ENCODE peak calls at places on chromosomes 3 and 15, in four cellular contexts. S, L, R and O are unnamed samples.

GRCh38 chr3:158097571-158098553 is 8.4 kb downstream of the SHOX2 start:
- DNase-seq in S (peak; percentile 39), L (peak; percentile 57), R (peak; percentile 88), O (no peak)

GRCh38 chr15:29364429-29365078 is 94.9 kb upstream of the NSMCE3 start:
- DNase-seq in S (peak; percentile 52), L (peak; percentile 86), R (no peak), O (no peak)

GRCh38 chr3:38552364-38552763 is 56.2 kb downstream of the EXOG start:
- DNase-seq in S (no peak), L (no peak), R (no peak), O (no peak)

GRCh38 chr3:136193273-136194043 is 2.7 kb downstream of the MSL2 start:
- DNase-seq in S (no peak), L (no peak), R (no peak), O (no peak)

GRCh38 chr15:42373936-42374335 is 14.6 kb downstream of the CAPN3 start:
- DNase-seq in S (no peak), L (no peak), R (no peak), O (no peak)

GRCh38 chr3:94365006-94365405 is 302.1 kb downstream of the NSUN3 start:
- DNase-seq in S (no peak), L (no peak), R (no peak), O (no peak)

GRCh38 chr15:78751602-78751979 is 59.7 kb downstream of the ADAMTS7 start:
- DNase-seq in S (no peak), L (no peak), R (peak; percentile 32), O (no peak)

GRCh38 chr3:161316006-161316689 is 55.2 kb downstream of the SPTSSB start:
- DNase-seq in S (peak; percentile 77), L (no peak), R (no peak), O (no peak)

GRCh38 chr3:12737853-12738252 is 21.2 kb downstream of the TMEM40 start:
- DNase-seq in S (no peak), L (no peak), R (no peak), O (no peak)

GRCh38 chr15:62392411-62392810 is 227.3 kb upstream of the C2CD4B start:
- DNase-seq in S (peak; percentile 14), L (peak; percentile 53), R (peak; percentile 49), O (no peak)

GRCh38 chr3:160038862-160039562 is 50.4 kb downstream of the IL12A start:
- DNase-seq in S (no peak), L (no peak), R (peak; percentile 46), O (no peak)

GRCh38 chr15:48005921-48006541 is 114.8 kb upstream of the SLC24A5 start:
- DNase-seq in S (no peak), L (no peak), R (no peak), O (no peak)

GRCh38 chr3:156527060-156527459 is 27.9 kb downstream of the SSR3 start:
- DNase-seq in S (no peak), L (no peak), R (no peak), O (no peak)

GRCh38 chr15:63973212-63974009 is 72.9 kb downstream of the DAPK2 start:
- DNase-seq in S (peak; percentile 40), L (peak; percentile 67), R (no peak), O (no peak)

GRCh38 chr3:23094890-23095462 is 108.2 kb upstream of the UBE2E2 start:
- DNase-seq in S (peak; percentile 40), L (peak; percentile 7), R (no peak), O (no peak)

GRCh38 chr3:34889641-34890040 is 749.7 kb upstream of the ARPP21 start:
- DNase-seq in S (no peak), L (no peak), R (no peak), O (no peak)

GRCh38 chr3:57544181-57545125 is at the start of gene DNAH12:
- DNase-seq in S (no peak), L (no peak), R (no peak), O (no peak)

GRCh38 chr3:186839874-186840641 is 2.5 kb upstream of the ADIPOQ start:
- DNase-seq in S (no peak), L (no peak), R (no peak), O (no peak)

GRCh38 chr3:133643611-133644010 is 18.1 kb downstream of the TOPBP1 start:
- DNase-seq in S (peak; percentile 52), L (no peak), R (no peak), O (no peak)

GRCh38 chr3:11570789-11571495 is 72.8 kb downstream of the VGLL4 start:
- DNase-seq in S (peak; percentile 28), L (no peak), R (no peak), O (peak; percentile 75)

GRCh38 chr3:113157408-113157980 is 53.9 kb upstream of the BOC start:
- DNase-seq in S (no peak), L (no peak), R (peak; percentile 53), O (no peak)

GRCh38 chr3:43286886-43287301 is 554 bp downstream of the SNRK start:
- DNase-seq in S (no peak), L (no peak), R (no peak), O (no peak)

GRCh38 chr3:167723872-167724271 is 10.8 kb downstream of the PDCD10 start:
- DNase-seq in S (no peak), L (no peak), R (no peak), O (no peak)

GRCh38 chr15:36844453-36845094 is 255.8 kb downstream of the MEIS2 start:
- DNase-seq in S (no peak), L (peak; percentile 69), R (no peak), O (no peak)

GRCh38 chr3:160150525-160150924 is 74.7 kb upstream of the C3orf80 start:
- DNase-seq in S (peak; percentile 57), L (peak; percentile 74), R (no peak), O (no peak)

GRCh38 chr3:129837057-129837631 is 56.4 kb downstream of the TMCC1 start:
- DNase-seq in S (no peak), L (peak; percentile 39), R (no peak), O (no peak)

GRCh38 chr3:147680820-147681488 is 271.8 kb downstream of the ZIC1 start:
- DNase-seq in S (peak; percentile 7), L (peak; percentile 0), R (no peak), O (no peak)

GRCh38 chr3:130345487-130346079 is at the start of gene COL6A5:
- DNase-seq in S (no peak), L (no peak), R (no peak), O (no peak)

GRCh38 chr3:72996473-72997333 is at the start of gene PPP4R2:
- DNase-seq in S (peak; percentile 77), L (peak; percentile 88), R (peak; percentile 94), O (peak; percentile 91)

GRCh38 chr3:94258851-94259250 is 196.0 kb downstream of the NSUN3 start:
- DNase-seq in S (no peak), L (no peak), R (no peak), O (no peak)

GRCh38 chr3:16329036-16329791 is 64.2 kb downstream of the OXNAD1 start:
- DNase-seq in S (no peak), L (no peak), R (no peak), O (no peak)

DNA sequence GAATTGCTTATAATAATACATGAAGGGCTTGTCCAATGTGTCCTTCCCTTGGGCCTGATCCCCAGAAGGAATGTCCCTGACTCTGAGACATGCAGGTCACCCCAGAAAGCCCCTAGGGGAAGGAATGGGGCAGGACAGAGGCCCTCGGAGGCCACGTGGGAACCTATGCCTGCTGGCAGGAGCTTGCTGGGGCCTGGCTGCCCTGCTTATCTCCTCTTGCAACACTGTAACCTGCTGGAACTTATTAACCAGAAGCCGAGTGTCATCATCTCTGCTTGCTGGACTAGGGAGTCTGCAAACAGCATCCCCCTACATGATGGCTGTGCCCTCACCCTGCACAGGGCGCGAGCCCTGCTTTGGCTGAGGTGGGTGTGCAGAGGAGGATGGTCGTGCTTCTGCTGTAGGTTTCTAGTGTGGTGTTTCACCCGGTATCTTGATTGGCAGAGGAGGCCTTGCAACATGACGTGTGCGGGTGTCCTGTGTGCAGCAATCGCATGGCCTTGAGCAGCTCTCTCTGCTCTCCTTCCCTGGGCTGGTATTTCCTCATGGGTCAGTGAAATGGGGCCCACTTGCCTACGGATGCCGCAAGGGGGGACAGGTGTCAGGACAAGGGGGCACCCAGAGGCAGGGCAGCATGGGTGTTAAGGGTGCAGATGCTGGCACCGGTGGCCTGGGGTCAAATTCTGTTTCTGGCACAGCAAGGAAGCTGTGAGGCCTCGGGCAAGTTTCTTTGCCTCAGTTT is 5.0 kb downstream of the CHST13 start:
- DNase-seq in S (no peak), L (no peak), R (no peak), O (no peak)
- H3K27ac ChIP-seq in S (no peak overlapping the region), L (no peak overlapping the region), R (no peak overlapping the region), O (no peak overlapping the region)

DNA sequence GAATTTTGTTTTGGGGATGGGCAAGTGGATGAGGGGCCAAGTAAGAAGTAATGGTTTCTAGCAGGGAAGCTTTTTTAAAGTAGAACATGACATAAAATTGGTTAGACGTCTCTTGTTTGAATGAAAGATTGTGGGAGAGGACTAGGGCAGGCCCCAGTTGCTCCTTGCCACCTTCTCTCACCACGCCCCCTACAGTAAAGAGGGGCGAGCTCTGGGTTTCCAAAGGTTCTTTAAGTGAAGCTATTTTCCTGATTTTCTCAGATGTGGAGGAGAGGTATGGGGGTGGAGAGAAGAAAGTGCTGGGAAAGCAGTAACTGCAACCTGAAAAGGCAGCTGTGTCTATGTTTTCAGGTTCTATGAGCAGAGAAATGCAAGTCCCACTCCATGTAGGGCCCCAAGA is 32.6 kb upstream of the SKIL start:
- DNase-seq in S (no peak), L (no peak), R (no peak), O (no peak)
- TF ChIP-seq CTCF in S (no peak), L (no peak), R (no peak), O (no peak)

GRCh38 chr3:71226565-71227281 is 356.8 kb downstream of the FOXP1 start:
- DNase-seq in S (peak; percentile 74), L (peak; percentile 82), R (peak; percentile 64), O (no peak)

GRCh38 chr3:71227344-71227743 is 356.2 kb downstream of the FOXP1 start:
- DNase-seq in S (no peak), L (no peak), R (no peak), O (no peak)

GRCh38 chr3:71225285-71225684 is 358.2 kb downstream of the FOXP1 start:
- DNase-seq in S (no peak), L (peak; percentile 73), R (no peak), O (no peak)

GRCh38 chr3:71228156-71228885 is 355.2 kb downstream of the FOXP1 start:
- DNase-seq in S (no peak), L (no peak), R (no peak), O (no peak)

GRCh38 chr3:71225951-71226564 is 357.5 kb downstream of the FOXP1 start:
- DNase-seq in S (no peak), L (peak; percentile 38), R (no peak), O (no peak)
- H3K27ac ChIP-seq in S (peak overlapping the region; percentile 82), L (peak overlapping the region; percentile 97), R (peak overlapping the region; percentile 57), O (peak overlapping the region; percentile 61)

GRCh38 chr3:41888368-41889076 is 73.4 kb downstream of the ULK4 start:
- DNase-seq in S (no peak), L (no peak), R (no peak), O (no peak)

GRCh38 chr3:41898631-41899030 is 63.3 kb downstream of the ULK4 start:
- DNase-seq in S (no peak), L (no peak), R (no peak), O (no peak)

GRCh38 chr3:41893977-41894376 is 67.9 kb downstream of the ULK4 start:
- DNase-seq in S (peak; percentile 56), L (peak; percentile 62), R (no peak), O (no peak)
- TF ChIP-seq CTCF in S (peak; percentile 38), L (peak; percentile 65), R (peak; percentile 66), O (peak; percentile 16)

GRCh38 chr15:40955930-40956542 is 2.8 kb downstream of the CHAC1 start:
- DNase-seq in S (peak; percentile 29), L (peak; percentile 29), R (no peak), O (no peak)
- H3K27ac ChIP-seq in S (no peak overlapping the region), L (peak overlapping the region; percentile 15), R (no peak overlapping the region), O (peak overlapping the region; percentile 50)